ENCODE peak calls at places on chromosomes 11 and 22, in ten cellular contexts. A is RWPE1; B is GM13976; X is GM23338; Z is astrocyte of the cerebellum; V is kidney epithelial cell; T is neural crest cell; S is CD8-positive, alpha-beta T cell; R is GM13977; Q is cardiac fibroblast. E is an unnamed sample.
A peak's percentile ranks its signal among the peaks of the same experiment; 100 is the strongest.

GRCh38 chr11:10205928-10206327 is 88.1 kb downstream of the SBF2 start:
- DNase-seq in R (no peak), V (no peak), X (peak; percentile 27), Z (no peak), S (no peak), Q (no peak), A (no peak), T (no peak), B (no peak), E (no peak)

GRCh38 chr22:24564376-24565058 is 8.7 kb downstream of the SNRPD3 start:
- DNase-seq in Q (peak; percentile 82), S (no peak), A (no peak), V (no peak), B (no peak), T (no peak), Z (no peak), X (no peak), R (no peak), E (no peak)

GRCh38 chr22:42929838-42930155 is 72.7 kb upstream of the ARFGAP3 start:
- DNase-seq in T (no peak), A (no peak), Z (no peak), B (no peak), S (no peak), Q (no peak), V (no peak), X (no peak), R (no peak), E (no peak)

GRCh38 chr11:57482782-57483569 is 22.6 kb downstream of the RTN4RL2 start:
- DNase-seq in V (no peak), A (peak; percentile 55), S (peak; percentile 71), Q (peak; percentile 41), X (peak; percentile 88), T (peak; percentile 72), R (peak; percentile 88), Z (no peak), B (peak; percentile 88), E (no peak)

GRCh38 chr11:65066805-65067291 is 8.5 kb upstream of the NAALADL1 start:
- DNase-seq in T (no peak), S (no peak), A (no peak), B (no peak), X (peak; percentile 77), Z (no peak), Q (no peak), R (no peak), V (no peak), E (no peak)

GRCh38 chr11:64544616-64545296 is 46.3 kb upstream of the SLC22A12 start:
- DNase-seq in X (no peak), V (no peak), A (no peak), Q (no peak), B (no peak), S (no peak), T (no peak), Z (no peak), R (no peak), E (no peak)

GRCh38 chr11:99773646-99774045 is 752.9 kb downstream of the CNTN5 start:
- DNase-seq in R (no peak), V (peak; percentile 16), S (no peak), Q (peak; percentile 17), T (no peak), B (no peak), X (no peak), A (no peak), Z (peak; percentile 2), E (peak; percentile 45)

GRCh38 chr11:122808494-122808893 is 29.8 kb upstream of the CRTAM start:
- DNase-seq in V (no peak), A (no peak), Z (no peak), R (peak; percentile 34), X (no peak), B (peak; percentile 60), S (no peak), Q (peak; percentile 73), T (no peak), E (no peak)

GRCh38 chr11:128594246-128594645 is 6.9 kb upstream of the ETS1 start:
- DNase-seq in B (no peak), R (no peak), V (no peak), Q (no peak), T (no peak), Z (no peak), X (no peak), S (no peak), A (no peak), E (no peak)

GRCh38 chr11:73519266-73519665 is 78.6 kb downstream of the FAM168A start:
- DNase-seq in A (no peak), Z (no peak), B (no peak), T (no peak), S (no peak), X (no peak), Q (no peak), V (no peak), R (no peak), E (no peak)

GRCh38 chr11:120565436-120566155 is 54.0 kb downstream of the GRIK4 start:
- DNase-seq in B (no peak), Q (no peak), A (peak; percentile 13), V (no peak), R (no peak), Z (no peak), S (no peak), X (no peak), T (no peak), E (no peak)

GRCh38 chr11:120563698-120564572 is 52.4 kb downstream of the GRIK4 start:
- DNase-seq in B (no peak), T (peak; percentile 63), X (peak; percentile 83), S (no peak), Q (peak; percentile 15), V (no peak), Z (no peak), A (no peak), R (peak; percentile 46), E (no peak)

GRCh38 chr11:120562806-120563425 is 51.4 kb downstream of the GRIK4 start:
- DNase-seq in T (no peak), Z (no peak), A (no peak), X (no peak), S (no peak), Q (peak; percentile 25), B (no peak), V (no peak), R (no peak), E (no peak)

GRCh38 chr11:120566176-120566575 is 54.6 kb downstream of the GRIK4 start:
- DNase-seq in T (no peak), A (peak; percentile 74), B (no peak), R (no peak), Z (no peak), S (no peak), V (no peak), Q (peak; percentile 17), X (no peak), E (no peak)

GRCh38 chr11:120564573-120565301 is 53.2 kb downstream of the GRIK4 start:
- DNase-seq in R (peak; percentile 90), B (peak; percentile 89), T (peak; percentile 48), V (no peak), Z (no peak), X (peak; percentile 46), A (no peak), S (no peak), Q (peak; percentile 52), E (no peak)
- TF ChIP-seq CTCF in R (peak; percentile 62), B (peak; percentile 48), T (peak; percentile 28), V (peak; percentile 25), Z (peak; percentile 38), X (peak; percentile 32), A (no peak), S (no peak), Q (no peak), E (peak; percentile 22)

GRCh38 chr11:75563978-75564552 is 2.0 kb downstream of the SERPINH1 start:
- DNase-seq in Z (peak; percentile 65), A (peak; percentile 71), T (peak; percentile 59), S (no peak), B (no peak), R (no peak), X (peak; percentile 91), V (no peak), Q (peak; percentile 92), E (no peak)
- TF ChIP-seq CTCF in Z (peak; percentile 73), A (no peak), T (peak; percentile 59), S (no peak), B (no peak), R (no peak), X (peak; percentile 53), V (peak; percentile 62), Q (peak; percentile 76), E (peak; percentile 64)

DNA sequence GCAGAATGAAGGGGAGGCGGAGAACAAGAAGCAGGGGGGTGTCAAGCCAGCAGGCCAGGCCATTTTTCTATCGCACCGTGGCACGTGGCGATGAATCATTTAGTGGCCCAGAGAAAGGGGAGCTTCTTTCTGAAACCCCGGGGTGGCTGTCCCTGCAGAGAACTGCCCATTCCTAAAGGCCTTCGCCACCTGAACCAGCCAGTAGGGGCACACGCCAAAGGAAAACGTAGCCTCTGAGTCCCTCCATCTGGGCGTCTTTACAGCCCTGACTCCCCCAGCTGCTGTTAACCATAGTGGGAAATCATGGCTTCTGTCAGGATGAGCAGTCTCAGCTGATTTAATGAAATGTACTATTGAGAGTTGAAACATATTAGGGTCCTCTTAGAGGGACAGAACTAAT is 8.9 kb downstream of the ASPHD2 start:
- DNase-seq in X (peak; percentile 53), S (no peak), A (no peak), B (no peak), Z (no peak), Q (no peak), T (no peak), V (no peak), R (no peak), E (no peak)
- TF ChIP-seq CTCF in X (no peak), S (no peak), A (no peak), B (no peak), Z (no peak), Q (no peak), T (no peak), V (no peak), R (no peak), E (no peak)

GRCh38 chr11:103108933-103109817 is at the start of gene DYNC2H1:
- DNase-seq in V (peak; percentile 71), X (peak; percentile 96), S (peak; percentile 92), Z (peak; percentile 75), B (peak; percentile 91), R (peak; percentile 89), A (peak; percentile 92), Q (peak; percentile 95), T (peak; percentile 80), E (peak; percentile 75)

GRCh38 chr11:103112364-103112763 is 3.1 kb downstream of the DYNC2H1 start:
- DNase-seq in S (no peak), B (no peak), Z (no peak), A (no peak), V (no peak), X (no peak), Q (peak; percentile 4), R (no peak), T (no peak), E (no peak)

GRCh38 chr11:103109818-103110388 is 677 bp downstream of the DYNC2H1 start:
- DNase-seq in A (no peak), Q (peak; percentile 16), S (no peak), Z (no peak), B (peak; percentile 13), V (no peak), R (no peak), T (no peak), X (no peak), E (no peak)

GRCh38 chr11:103110406-103110805 is 1.2 kb downstream of the DYNC2H1 start:
- DNase-seq in X (no peak), B (no peak), Z (peak; percentile 27), V (no peak), T (no peak), S (no peak), R (no peak), Q (peak; percentile 70), A (peak; percentile 33), E (no peak)

DNA sequence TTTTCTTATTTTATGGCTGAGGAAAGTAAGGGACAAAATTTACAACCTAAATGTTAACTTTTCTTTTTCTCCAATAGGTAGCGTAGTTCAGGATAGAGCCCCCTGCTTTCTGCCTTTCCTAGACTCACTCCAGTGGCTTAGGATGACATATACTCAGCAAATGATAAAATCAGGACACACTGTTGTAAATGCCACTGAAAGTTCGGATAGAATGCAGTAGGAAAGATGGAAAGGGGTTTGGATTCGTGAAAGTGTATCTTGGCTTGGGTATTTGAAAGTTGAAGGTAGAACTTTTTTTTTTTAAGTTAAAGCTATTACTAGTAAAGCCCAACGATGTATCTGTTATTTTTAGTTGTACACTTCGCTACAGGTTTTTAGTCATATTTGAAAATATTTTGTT is 2.2 kb downstream of the DYNC2H1 start:
- DNase-seq in S (no peak), V (no peak), B (no peak), Q (no peak), Z (no peak), T (no peak), R (no peak), X (no peak), A (no peak), E (no peak)
- TF ChIP-seq CTCF in S (no peak), V (no peak), B (no peak), Q (no peak), Z (no peak), T (no peak), R (no peak), X (no peak), A (no peak), E (no peak)

E was measured in epithelial cell of proximal tubule.